ENCODE peak calls at places on chromosomes 3 and 15, in four cellular contexts. W, T, J and U are unnamed samples.

GRCh38 chr3:42589382-42590109 is 1.1 kb upstream of the SS18L2 start:
- DNase-seq in T (no peak), J (no peak), W (no peak), U (no peak)

GRCh38 chr3:112043621-112044201 is 9.2 kb downstream of the TMPRSS7 start:
- DNase-seq in W (peak), T (peak), J (peak), U (peak)

GRCh38 chr3:25420168-25420567 is 7.9 kb upstream of the RARB start:
- DNase-seq in T (no peak), J (no peak), W (no peak), U (no peak)

GRCh38 chr3:178536271-178537079 is at the start of gene KCNMB2:
- DNase-seq in J (peak), T (no peak), W (no peak), U (no peak)

GRCh38 chr3:2862366-2862765 is 247.8 kb downstream of the IL5RA start:
- DNase-seq in J (no peak), T (no peak), W (no peak), U (no peak)

GRCh38 chr15:31974855-31975421 is 55.4 kb upstream of the CHRNA7 start:
- DNase-seq in J (peak), W (peak), T (peak), U (no peak)

GRCh38 chr15:78507831-78508160 is 419 bp downstream of the HYKK start:
- DNase-seq in J (no peak), T (no peak), W (no peak), U (no peak)

GRCh38 chr3:102460579-102460978 is 25.8 kb downstream of the ZPLD1 start:
- DNase-seq in T (no peak), J (no peak), W (no peak), U (no peak)

GRCh38 chr3:171351676-171352075 is 108.5 kb downstream of the TNIK start:
- DNase-seq in W (no peak), J (peak), T (no peak), U (no peak)

GRCh38 chr3:110419571-110419970 is 652.0 kb upstream of the NECTIN3 start:
- DNase-seq in W (no peak), T (no peak), J (no peak), U (no peak)

GRCh38 chr3:187935623-187936156 is 190.4 kb upstream of the BCL6 start:
- DNase-seq in J (no peak), W (peak), T (peak), U (no peak)

GRCh38 chr3:180011927-180012326 is 24.8 kb downstream of the PEX5L start:
- DNase-seq in T (no peak), J (no peak), W (no peak), U (no peak)

GRCh38 chr3:117873236-117873635 is 1161.4 kb downstream of the IGSF11 start:
- DNase-seq in J (peak), W (peak), T (peak), U (no peak)

GRCh38 chr3:9536212-9536611 is 17.4 kb downstream of the LHFPL4 start:
- DNase-seq in W (no peak), T (no peak), J (no peak), U (no peak)

GRCh38 chr3:168081171-168081771 is 14.5 kb downstream of the GOLIM4 start:
- DNase-seq in T (no peak), J (no peak), W (no peak), U (no peak)

GRCh38 chr3:190526787-190527767 is 13.2 kb downstream of the IL1RAP start:
- DNase-seq in J (no peak), W (no peak), T (no peak), U (no peak)

GRCh38 chr3:141302364-141303141 is 65.8 kb upstream of the ZBTB38 start:
- DNase-seq in W (no peak), T (no peak), J (no peak), U (no peak)